ENCODE peak calls at places on chromosomes 5 and 9, in six cellular contexts. V, T, B, M, X and J are unnamed samples.

GRCh38 chr5:142316051-142316450 is 8.8 kb downstream of the SPRY4 start:
- DNase-seq in X (no peak), B (peak; percentile 66), M (peak; percentile 50), T (no peak), V (no peak), J (no peak)

GRCh38 chr5:5018560-5018935 is 121.6 kb upstream of the ADAMTS16 start:
- DNase-seq in V (no peak), T (no peak), B (peak; percentile 48), M (peak; percentile 34), X (no peak), J (no peak)

GRCh38 chr5:38994329-38994927 is 79.8 kb downstream of the RICTOR start:
- DNase-seq in V (no peak), T (peak; percentile 77), B (peak; percentile 84), M (no peak), X (no peak), J (peak; percentile 6)

GRCh38 chr5:54743997-54744788 is 226.6 kb downstream of the SNX18 start:
- DNase-seq in X (peak; percentile 40), B (peak; percentile 97), M (peak; percentile 86), V (no peak), T (peak; percentile 17), J (peak; percentile 45)

GRCh38 chr5:102715405-102715804 is 39.7 kb upstream of the PAM start:
- DNase-seq in X (no peak), B (peak; percentile 86), M (no peak), V (no peak), T (no peak), J (no peak)

GRCh38 chr5:160524827-160525226 is 103.2 kb downstream of the PTTG1 start:
- DNase-seq in T (no peak), B (no peak), M (no peak), X (no peak), V (no peak), J (no peak)

GRCh38 chr9:32004431-32005076 is 379.9 kb upstream of the ACO1 start:
- DNase-seq in M (peak; percentile 5), V (no peak), B (no peak), X (no peak), T (no peak), J (no peak)

GRCh38 chr9:128882677-128883590 is 1.0 kb downstream of the LRRC8A start:
- DNase-seq in V (no peak), X (no peak), M (no peak), T (no peak), B (no peak), J (peak; percentile 38)

GRCh38 chr5:150111121-150111520 is 24.8 kb upstream of the CSF1R start:
- DNase-seq in B (no peak), T (no peak), V (no peak), M (no peak), X (no peak), J (peak; percentile 2)

GRCh38 chr9:95017062-95017461 is 290.6 kb downstream of the AOPEP start:
- DNase-seq in B (peak; percentile 40), M (no peak), T (no peak), X (no peak), V (no peak), J (no peak)

GRCh38 chr5:16037121-16037520 is 142.5 kb downstream of the MARCHF11 start:
- DNase-seq in M (no peak), X (no peak), B (no peak), T (no peak), V (no peak), J (no peak)

GRCh38 chr5:98770911-98771322 is 2.5 kb upstream of the RGMB start:
- DNase-seq in B (peak; percentile 58), X (no peak), V (no peak), T (no peak), M (no peak), J (peak; percentile 51)

GRCh38 chr5:139845846-139846681 is 50.5 kb downstream of the PSD2 start:
- DNase-seq in X (no peak), B (no peak), T (no peak), M (no peak), V (no peak), J (no peak)

GRCh38 chr5:58447231-58447630 is 12.7 kb downstream of the PLK2 start:
- DNase-seq in X (no peak), B (no peak), V (no peak), M (no peak), T (no peak), J (no peak)

GRCh38 chr5:65871182-65871581 is 55.2 kb upstream of the ERBIN start:
- DNase-seq in B (peak; percentile 38), V (no peak), X (no peak), T (no peak), M (no peak), J (no peak)

GRCh38 chr5:59037041-59037440 is 454.2 kb downstream of the RAB3C start:
- DNase-seq in T (no peak), M (no peak), V (no peak), B (peak; percentile 16), X (no peak), J (no peak)

GRCh38 chr9:108961151-108961550 is 27.0 kb downstream of the ABITRAM start:
- DNase-seq in T (no peak), X (no peak), M (no peak), B (no peak), V (no peak), J (no peak)

GRCh38 chr9:98097836-98098235 is 21.2 kb downstream of the TRIM14 start:
- DNase-seq in T (no peak), M (peak; percentile 68), X (peak; percentile 39), V (no peak), B (no peak), J (peak; percentile 61)

GRCh38 chr9:78973906-78974305 is 597.9 kb upstream of the TLE4 start:
- DNase-seq in X (no peak), T (peak; percentile 16), V (no peak), M (no peak), B (peak; percentile 4), J (no peak)

GRCh38 chr5:125348221-125348692 is 601.8 kb upstream of the ZNF608 start:
- DNase-seq in V (peak; percentile 33), T (peak; percentile 57), X (no peak), M (no peak), B (peak; percentile 66), J (no peak)

GRCh38 chr5:1508679-1509290 is 15.0 kb downstream of the LPCAT1 start:
- DNase-seq in M (no peak), V (peak; percentile 11), X (no peak), T (no peak), B (no peak), J (no peak)

GRCh38 chr9:34737677-34738260 is 27.8 kb upstream of the CCL21 start:
- DNase-seq in V (no peak), X (no peak), T (no peak), B (no peak), M (no peak), J (no peak)

GRCh38 chr5:10663531-10664183 is 97.4 kb downstream of the DAP start:
- DNase-seq in V (no peak), B (peak; percentile 78), X (no peak), T (peak; percentile 32), M (no peak), J (no peak)

GRCh38 chr5:97142521-97143254 is at the start of gene LIX1:
- DNase-seq in T (peak; percentile 89), B (peak; percentile 39), X (no peak), M (peak; percentile 61), V (no peak), J (peak; percentile 58)

GRCh38 chr5:154072782-154073171 is 34.0 kb downstream of the MFAP3 start:
- DNase-seq in M (no peak), B (no peak), V (no peak), T (no peak), X (no peak), J (no peak)

GRCh38 chr9:117028103-117028858 is 341.2 kb downstream of the TRIM32 start:
- DNase-seq in T (peak; percentile 30), X (no peak), B (no peak), M (no peak), V (no peak), J (no peak)

GRCh38 chr9:26723486-26723885 is 169.1 kb downstream of the CAAP1 start:
- DNase-seq in M (peak; percentile 62), X (no peak), T (peak; percentile 95), B (peak; percentile 17), V (peak; percentile 24), J (peak; percentile 29)

GRCh38 chr5:75538201-75538600 is 26.5 kb downstream of the POLK start:
- DNase-seq in V (no peak), X (no peak), B (no peak), T (no peak), M (no peak), J (no peak)
- TF ChIP-seq CTCF in V (no peak), X (no peak), B (no peak), T (no peak), M (no peak), J (no peak)

GRCh38 chr5:113124914-113125313 is 148.3 kb downstream of the DCP2 start:
- DNase-seq in T (no peak), X (no peak), B (peak; percentile 39), M (no peak), V (no peak), J (no peak)

GRCh38 chr5:113122053-113122452 is 145.5 kb downstream of the DCP2 start:
- DNase-seq in T (no peak), B (peak; percentile 98), X (no peak), M (no peak), V (peak; percentile 55), J (no peak)

GRCh38 chr5:113125371-113125770 is 148.8 kb downstream of the DCP2 start:
- DNase-seq in X (no peak), V (no peak), M (no peak), T (no peak), B (peak; percentile 48), J (no peak)

GRCh38 chr5:113127021-113127420 is 150.4 kb downstream of the DCP2 start:
- DNase-seq in X (no peak), B (no peak), M (no peak), T (no peak), V (no peak), J (no peak)

DNA sequence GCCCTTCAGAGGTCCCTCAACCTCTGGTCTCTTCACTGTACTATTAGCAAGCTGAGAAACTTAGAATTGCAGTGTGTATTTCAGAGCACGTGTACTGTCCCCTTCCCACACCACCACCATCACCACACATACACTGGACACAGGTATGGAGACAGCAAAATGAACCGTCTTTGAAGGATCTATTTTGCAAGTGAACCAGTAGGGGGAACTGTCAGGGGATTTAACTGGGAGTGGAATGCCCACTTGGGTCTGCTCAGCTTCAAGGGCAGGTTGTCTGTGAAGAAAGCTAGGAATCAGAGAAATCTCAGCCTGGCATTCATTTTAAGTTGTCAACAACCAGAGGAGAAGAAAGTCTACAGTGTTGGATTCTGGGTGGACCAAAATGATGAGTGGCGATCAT is 147.0 kb downstream of the DCP2 start:
- DNase-seq in T (peak; percentile 69), B (no peak), X (no peak), M (peak; percentile 15), V (no peak), J (no peak)
- TF ChIP-seq CTCF in T (peak; percentile 58), B (peak; percentile 14), X (no peak), M (peak; percentile 21), V (no peak), J (no peak)

DNA sequence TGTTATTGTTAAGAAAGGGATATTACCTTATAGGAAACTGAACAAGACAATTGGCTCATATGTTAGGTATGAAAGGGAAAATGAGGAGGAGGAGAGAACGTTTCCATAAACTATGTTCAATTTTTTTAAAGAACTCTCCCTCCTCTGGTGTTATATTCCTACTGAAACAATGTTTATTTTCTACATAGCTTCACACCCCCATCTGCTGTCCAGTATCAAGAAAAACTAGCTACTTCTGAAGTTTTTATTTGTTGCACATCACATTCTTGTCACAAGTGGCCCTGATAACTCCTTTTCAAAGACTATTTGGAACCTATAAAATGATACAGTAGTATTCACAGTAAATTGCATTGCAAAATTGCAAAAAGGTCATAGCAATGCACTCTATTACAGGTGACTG is 223.4 kb upstream of the FAM174A start:
- DNase-seq in M (no peak), V (no peak), T (no peak), B (no peak), X (no peak), J (no peak)
- TF ChIP-seq CTCF in M (no peak), V (no peak), T (no peak), B (no peak), X (no peak), J (no peak)

GRCh38 chr9:120612218-120612617 is 32.3 kb upstream of the CDK5RAP2 start:
- DNase-seq in T (peak; percentile 44), M (no peak), X (no peak), V (no peak), B (no peak), J (no peak)
- TF ChIP-seq CTCF in T (peak; percentile 62), M (no peak), X (no peak), V (no peak), B (peak; percentile 42), J (no peak)